ENCODE peak calls at places on chromosomes 12 and 14, in nine cellular contexts. One of them, this sample, is unnamed.

GRCh38 chr12:52354197-52354596 is 13.1 kb downstream of the KRT85 start:
- DNase-seq in activated naive CD4-positive, alpha-beta T cell: no peak
- DNase-seq in posterior cingulate gyrus: no peak
- DNase-seq in foreskin fibroblast: no peak
- DNase-seq in AG08395: no peak
- DNase-seq in HFF-Myc: peak; percentile 27
- DNase-seq in stimulated activated naive B cell treated with anti-CD40 and anti-IgM and Interleukin-4, amounts not matched to agents 10 μg/mL and 1 μg/mL and 100 μg/mL, for 72 hours: no peak
- DNase-seq in fibroblast of the aortic adventitia: no peak
- DNase-seq in HT-29: no peak
- DNase-seq in this sample: no peak

GRCh38 chr12:38921025-38921677 is 15.8 kb upstream of the CPNE8 start:
- DNase-seq in HFF-Myc: peak; percentile 4
- DNase-seq in stimulated activated naive B cell treated with anti-CD40 and anti-IgM and Interleukin-4, amounts not matched to agents 10 μg/mL and 1 μg/mL and 100 μg/mL, for 72 hours: no peak
- DNase-seq in AG08395: peak; percentile 16
- DNase-seq in activated naive CD4-positive, alpha-beta T cell: no peak
- DNase-seq in foreskin fibroblast: peak; percentile 8
- DNase-seq in posterior cingulate gyrus: no peak
- DNase-seq in HT-29: peak; percentile 84
- DNase-seq in fibroblast of the aortic adventitia: peak; percentile 80
- DNase-seq in this sample: peak; percentile 18

GRCh38 chr12:50725011-50725899 is 38.6 kb upstream of the ATF1 start:
- DNase-seq in posterior cingulate gyrus: no peak
- DNase-seq in stimulated activated naive B cell treated with anti-CD40 and anti-IgM and Interleukin-4, amounts not matched to agents 10 μg/mL and 1 μg/mL and 100 μg/mL, for 72 hours: no peak
- DNase-seq in HT-29: no peak
- DNase-seq in AG08395: peak; percentile 25
- DNase-seq in activated naive CD4-positive, alpha-beta T cell: no peak
- DNase-seq in fibroblast of the aortic adventitia: peak; percentile 87
- DNase-seq in HFF-Myc: peak; percentile 26
- DNase-seq in foreskin fibroblast: no peak
- DNase-seq in this sample: no peak

GRCh38 chr12:46177020-46177419 is 91.8 kb downstream of the SLC38A1 start:
- DNase-seq in fibroblast of the aortic adventitia: no peak
- DNase-seq in AG08395: no peak
- DNase-seq in foreskin fibroblast: no peak
- DNase-seq in HFF-Myc: no peak
- DNase-seq in posterior cingulate gyrus: no peak
- DNase-seq in HT-29: no peak
- DNase-seq in activated naive CD4-positive, alpha-beta T cell: no peak
- DNase-seq in stimulated activated naive B cell treated with anti-CD40 and anti-IgM and Interleukin-4, amounts not matched to agents 10 μg/mL and 1 μg/mL and 100 μg/mL, for 72 hours: no peak
- DNase-seq in this sample: no peak

GRCh38 chr12:47839214-47839613 is 19.5 kb upstream of the HDAC7 start:
- DNase-seq in stimulated activated naive B cell treated with anti-CD40 and anti-IgM and Interleukin-4, amounts not matched to agents 10 μg/mL and 1 μg/mL and 100 μg/mL, for 72 hours: no peak
- DNase-seq in fibroblast of the aortic adventitia: no peak
- DNase-seq in HT-29: no peak
- DNase-seq in posterior cingulate gyrus: no peak
- DNase-seq in AG08395: no peak
- DNase-seq in HFF-Myc: no peak
- DNase-seq in activated naive CD4-positive, alpha-beta T cell: no peak
- DNase-seq in foreskin fibroblast: no peak
- DNase-seq in this sample: no peak

GRCh38 chr12:41745593-41745992 is 399.1 kb downstream of the GXYLT1 start:
- DNase-seq in AG08395: no peak
- DNase-seq in stimulated activated naive B cell treated with anti-CD40 and anti-IgM and Interleukin-4, amounts not matched to agents 10 μg/mL and 1 μg/mL and 100 μg/mL, for 72 hours: no peak
- DNase-seq in foreskin fibroblast: no peak
- DNase-seq in HFF-Myc: no peak
- DNase-seq in posterior cingulate gyrus: no peak
- DNase-seq in activated naive CD4-positive, alpha-beta T cell: no peak
- DNase-seq in HT-29: no peak
- DNase-seq in fibroblast of the aortic adventitia: no peak
- DNase-seq in this sample: no peak

GRCh38 chr14:20714593-20715250 is 26.2 kb downstream of the ANG start:
- DNase-seq in stimulated activated naive B cell treated with anti-CD40 and anti-IgM and Interleukin-4, amounts not matched to agents 10 μg/mL and 1 μg/mL and 100 μg/mL, for 72 hours: no peak
- DNase-seq in HT-29: peak; percentile 66
- DNase-seq in foreskin fibroblast: peak; percentile 12
- DNase-seq in activated naive CD4-positive, alpha-beta T cell: no peak
- DNase-seq in fibroblast of the aortic adventitia: peak; percentile 75
- DNase-seq in AG08395: no peak
- DNase-seq in HFF-Myc: no peak
- DNase-seq in posterior cingulate gyrus: no peak
- DNase-seq in this sample: peak; percentile 38

GRCh38 chr12:23947395-23947794 is 2.1 kb downstream of the SOX5 start:
- DNase-seq in fibroblast of the aortic adventitia: no peak
- DNase-seq in foreskin fibroblast: no peak
- DNase-seq in activated naive CD4-positive, alpha-beta T cell: no peak
- DNase-seq in HFF-Myc: no peak
- DNase-seq in stimulated activated naive B cell treated with anti-CD40 and anti-IgM and Interleukin-4, amounts not matched to agents 10 μg/mL and 1 μg/mL and 100 μg/mL, for 72 hours: no peak
- DNase-seq in AG08395: no peak
- DNase-seq in HT-29: no peak
- DNase-seq in posterior cingulate gyrus: no peak
- DNase-seq in this sample: no peak

GRCh38 chr12:68888243-68888642 is 44.7 kb downstream of the CPM start:
- DNase-seq in activated naive CD4-positive, alpha-beta T cell: no peak
- DNase-seq in stimulated activated naive B cell treated with anti-CD40 and anti-IgM and Interleukin-4, amounts not matched to agents 10 μg/mL and 1 μg/mL and 100 μg/mL, for 72 hours: no peak
- DNase-seq in foreskin fibroblast: no peak
- DNase-seq in posterior cingulate gyrus: no peak
- DNase-seq in HT-29: no peak
- DNase-seq in fibroblast of the aortic adventitia: no peak
- DNase-seq in AG08395: no peak
- DNase-seq in HFF-Myc: no peak
- DNase-seq in this sample: no peak

GRCh38 chr12:14665354-14666348 is 30.7 kb downstream of the GUCY2C start:
- DNase-seq in AG08395: no peak
- DNase-seq in activated naive CD4-positive, alpha-beta T cell: no peak
- DNase-seq in HFF-Myc: no peak
- DNase-seq in fibroblast of the aortic adventitia: no peak
- DNase-seq in foreskin fibroblast: no peak
- DNase-seq in HT-29: no peak
- DNase-seq in posterior cingulate gyrus: no peak
- DNase-seq in stimulated activated naive B cell treated with anti-CD40 and anti-IgM and Interleukin-4, amounts not matched to agents 10 μg/mL and 1 μg/mL and 100 μg/mL, for 72 hours: no peak
- DNase-seq in this sample: no peak

GRCh38 chr12:1799882-1800645 is 20.3 kb upstream of the LRTM2 start:
- DNase-seq in foreskin fibroblast: no peak
- DNase-seq in fibroblast of the aortic adventitia: no peak
- DNase-seq in stimulated activated naive B cell treated with anti-CD40 and anti-IgM and Interleukin-4, amounts not matched to agents 10 μg/mL and 1 μg/mL and 100 μg/mL, for 72 hours: no peak
- DNase-seq in HFF-Myc: no peak
- DNase-seq in activated naive CD4-positive, alpha-beta T cell: no peak
- DNase-seq in HT-29: no peak
- DNase-seq in AG08395: no peak
- DNase-seq in posterior cingulate gyrus: no peak
- DNase-seq in this sample: no peak

GRCh38 chr12:108722992-108723766 is 8.1 kb downstream of the CORO1C start:
- DNase-seq in HT-29: no peak
- DNase-seq in foreskin fibroblast: peak; percentile 87
- DNase-seq in activated naive CD4-positive, alpha-beta T cell: no peak
- DNase-seq in fibroblast of the aortic adventitia: peak; percentile 87
- DNase-seq in HFF-Myc: peak; percentile 72
- DNase-seq in stimulated activated naive B cell treated with anti-CD40 and anti-IgM and Interleukin-4, amounts not matched to agents 10 μg/mL and 1 μg/mL and 100 μg/mL, for 72 hours: no peak
- DNase-seq in AG08395: peak; percentile 73
- DNase-seq in posterior cingulate gyrus: no peak
- DNase-seq in this sample: peak; percentile 33

GRCh38 chr14:64510127-64510808 is 5.7 kb downstream of the ZBTB1 start:
- DNase-seq in foreskin fibroblast: no peak
- DNase-seq in stimulated activated naive B cell treated with anti-CD40 and anti-IgM and Interleukin-4, amounts not matched to agents 10 μg/mL and 1 μg/mL and 100 μg/mL, for 72 hours: no peak
- DNase-seq in posterior cingulate gyrus: no peak
- DNase-seq in AG08395: no peak
- DNase-seq in fibroblast of the aortic adventitia: no peak
- DNase-seq in HFF-Myc: no peak
- DNase-seq in activated naive CD4-positive, alpha-beta T cell: no peak
- DNase-seq in HT-29: no peak
- DNase-seq in this sample: no peak

GRCh38 chr12:81181701-81182100 is 103.8 kb downstream of the ACSS3 start:
- DNase-seq in foreskin fibroblast: no peak
- DNase-seq in HT-29: no peak
- DNase-seq in fibroblast of the aortic adventitia: no peak
- DNase-seq in posterior cingulate gyrus: no peak
- DNase-seq in AG08395: no peak
- DNase-seq in stimulated activated naive B cell treated with anti-CD40 and anti-IgM and Interleukin-4, amounts not matched to agents 10 μg/mL and 1 μg/mL and 100 μg/mL, for 72 hours: no peak
- DNase-seq in activated naive CD4-positive, alpha-beta T cell: no peak
- DNase-seq in HFF-Myc: no peak
- DNase-seq in this sample: no peak

GRCh38 chr12:14654416-14654815 is 42.0 kb downstream of the GUCY2C start:
- DNase-seq in posterior cingulate gyrus: no peak
- DNase-seq in foreskin fibroblast: no peak
- DNase-seq in fibroblast of the aortic adventitia: no peak
- DNase-seq in stimulated activated naive B cell treated with anti-CD40 and anti-IgM and Interleukin-4, amounts not matched to agents 10 μg/mL and 1 μg/mL and 100 μg/mL, for 72 hours: no peak
- DNase-seq in HFF-Myc: no peak
- DNase-seq in AG08395: no peak
- DNase-seq in activated naive CD4-positive, alpha-beta T cell: no peak
- DNase-seq in HT-29: no peak
- DNase-seq in this sample: no peak

GRCh38 chr12:38907171-38907923 is 2.0 kb upstream of the CPNE8 start:
- DNase-seq in posterior cingulate gyrus: no peak
- DNase-seq in HT-29: no peak
- DNase-seq in activated naive CD4-positive, alpha-beta T cell: no peak
- DNase-seq in stimulated activated naive B cell treated with anti-CD40 and anti-IgM and Interleukin-4, amounts not matched to agents 10 μg/mL and 1 μg/mL and 100 μg/mL, for 72 hours: no peak
- DNase-seq in fibroblast of the aortic adventitia: no peak
- DNase-seq in AG08395: no peak
- DNase-seq in foreskin fibroblast: no peak
- DNase-seq in HFF-Myc: no peak
- DNase-seq in this sample: no peak

GRCh38 chr14:63308723-63309317 is 9.9 kb downstream of the GPHB5 start:
- DNase-seq in posterior cingulate gyrus: no peak
- DNase-seq in activated naive CD4-positive, alpha-beta T cell: no peak
- DNase-seq in foreskin fibroblast: peak; percentile 49
- DNase-seq in HFF-Myc: no peak
- DNase-seq in fibroblast of the aortic adventitia: peak; percentile 31
- DNase-seq in AG08395: no peak
- DNase-seq in stimulated activated naive B cell treated with anti-CD40 and anti-IgM and Interleukin-4, amounts not matched to agents 10 μg/mL and 1 μg/mL and 100 μg/mL, for 72 hours: no peak
- DNase-seq in HT-29: peak; percentile 49
- DNase-seq in this sample: peak; percentile 12

GRCh38 chr14:95464103-95464502 is 52.3 kb downstream of the SYNE3 start:
- DNase-seq in stimulated activated naive B cell treated with anti-CD40 and anti-IgM and Interleukin-4, amounts not matched to agents 10 μg/mL and 1 μg/mL and 100 μg/mL, for 72 hours: peak; percentile 49
- DNase-seq in AG08395: no peak
- DNase-seq in fibroblast of the aortic adventitia: no peak
- DNase-seq in HFF-Myc: no peak
- DNase-seq in foreskin fibroblast: no peak
- DNase-seq in HT-29: no peak
- DNase-seq in activated naive CD4-positive, alpha-beta T cell: no peak
- DNase-seq in posterior cingulate gyrus: no peak
- DNase-seq in this sample: no peak

GRCh38 chr12:76374395-76375020 is 26.3 kb upstream of the BBS10 start:
- DNase-seq in posterior cingulate gyrus: no peak
- DNase-seq in fibroblast of the aortic adventitia: no peak
- DNase-seq in stimulated activated naive B cell treated with anti-CD40 and anti-IgM and Interleukin-4, amounts not matched to agents 10 μg/mL and 1 μg/mL and 100 μg/mL, for 72 hours: no peak
- DNase-seq in AG08395: no peak
- DNase-seq in foreskin fibroblast: peak; percentile 34
- DNase-seq in HFF-Myc: no peak
- DNase-seq in HT-29: no peak
- DNase-seq in activated naive CD4-positive, alpha-beta T cell: no peak
- DNase-seq in this sample: peak; percentile 7

GRCh38 chr14:103749452-103749851 is 33.8 kb downstream of the ZFYVE21 start:
- DNase-seq in HT-29: no peak
- DNase-seq in HFF-Myc: no peak
- DNase-seq in activated naive CD4-positive, alpha-beta T cell: no peak
- DNase-seq in fibroblast of the aortic adventitia: no peak
- DNase-seq in posterior cingulate gyrus: no peak
- DNase-seq in AG08395: no peak
- DNase-seq in stimulated activated naive B cell treated with anti-CD40 and anti-IgM and Interleukin-4, amounts not matched to agents 10 μg/mL and 1 μg/mL and 100 μg/mL, for 72 hours: no peak
- DNase-seq in foreskin fibroblast: peak; percentile 14
- DNase-seq in this sample: no peak

GRCh38 chr12:22043943-22044342 is 2.1 kb upstream of the CMAS start:
- DNase-seq in posterior cingulate gyrus: no peak
- DNase-seq in fibroblast of the aortic adventitia: no peak
- DNase-seq in foreskin fibroblast: no peak
- DNase-seq in activated naive CD4-positive, alpha-beta T cell: no peak
- DNase-seq in HT-29: no peak
- DNase-seq in HFF-Myc: no peak
- DNase-seq in AG08395: no peak
- DNase-seq in stimulated activated naive B cell treated with anti-CD40 and anti-IgM and Interleukin-4, amounts not matched to agents 10 μg/mL and 1 μg/mL and 100 μg/mL, for 72 hours: no peak
- DNase-seq in this sample: no peak

GRCh38 chr12:130601327-130601726 is 114.8 kb downstream of the RIMBP2 start:
- DNase-seq in stimulated activated naive B cell treated with anti-CD40 and anti-IgM and Interleukin-4, amounts not matched to agents 10 μg/mL and 1 μg/mL and 100 μg/mL, for 72 hours: no peak
- DNase-seq in HFF-Myc: no peak
- DNase-seq in activated naive CD4-positive, alpha-beta T cell: no peak
- DNase-seq in foreskin fibroblast: no peak
- DNase-seq in posterior cingulate gyrus: no peak
- DNase-seq in AG08395: no peak
- DNase-seq in fibroblast of the aortic adventitia: no peak
- DNase-seq in HT-29: no peak
- DNase-seq in this sample: no peak

GRCh38 chr14:68823434-68824206 is 30.8 kb upstream of the ZFP36L1 start:
- DNase-seq in HT-29: no peak
- DNase-seq in HFF-Myc: no peak
- DNase-seq in activated naive CD4-positive, alpha-beta T cell: no peak
- DNase-seq in AG08395: no peak
- DNase-seq in stimulated activated naive B cell treated with anti-CD40 and anti-IgM and Interleukin-4, amounts not matched to agents 10 μg/mL and 1 μg/mL and 100 μg/mL, for 72 hours: no peak
- DNase-seq in posterior cingulate gyrus: no peak
- DNase-seq in foreskin fibroblast: no peak
- DNase-seq in fibroblast of the aortic adventitia: no peak
- DNase-seq in this sample: no peak

GRCh38 chr12:103779410-103780092 is 61.5 kb downstream of the NT5DC3 start:
- DNase-seq in posterior cingulate gyrus: no peak
- DNase-seq in fibroblast of the aortic adventitia: no peak
- DNase-seq in HT-29: no peak
- DNase-seq in activated naive CD4-positive, alpha-beta T cell: no peak
- DNase-seq in foreskin fibroblast: peak; percentile 21
- DNase-seq in AG08395: no peak
- DNase-seq in stimulated activated naive B cell treated with anti-CD40 and anti-IgM and Interleukin-4, amounts not matched to agents 10 μg/mL and 1 μg/mL and 100 μg/mL, for 72 hours: no peak
- DNase-seq in HFF-Myc: no peak
- DNase-seq in this sample: peak; percentile 51